ENCODE peak calls at places on chromosomes 2 and 18, in nine cellular contexts. V is heart left ventricle, T is glutamatergic neuron, C is fibroblast of the aortic adventitia, F is stomach, M is ovary, W is astrocyte of the spinal cord, U is AG04450, Q is BJ. J is an unnamed sample.

GRCh38 chr2:26892133-26892532 is 44.2 kb downstream of the DPYSL5 start:
- DNase-seq in M (no peak), C (no peak), Q (no peak), V (no peak), U (no peak), W (no peak), F (no peak), T (no peak), J (no peak)

GRCh38 chr2:38448692-38449405 is 71.8 kb upstream of the ATL2 start:
- DNase-seq in F (no peak), Q (no peak), U (no peak), W (no peak), C (no peak), V (no peak), M (no peak), T (no peak), J (peak; percentile 69)

GRCh38 chr2:9358846-9359245 is 64.5 kb downstream of the ITGB1BP1 start:
- DNase-seq in V (no peak), W (no peak), U (no peak), Q (no peak), C (no peak), F (no peak), M (no peak), T (no peak), J (no peak)

GRCh38 chr2:140695163-140695562 is 1435.7 kb downstream of the LRP1B start:
- DNase-seq in T (no peak), Q (no peak), V (no peak), U (peak; percentile 8), C (peak; percentile 92), F (no peak), W (peak; percentile 25), M (no peak), J (peak; percentile 40)

GRCh38 chr2:101617188-101617587 is 80.3 kb upstream of the MAP4K4 start:
- DNase-seq in W (peak; percentile 85), C (peak; percentile 13), V (no peak), Q (peak; percentile 10), U (peak; percentile 64), M (no peak), T (no peak), F (no peak), J (peak; percentile 27)

GRCh38 chr2:77962943-77963342 is 440.8 kb upstream of the LRRTM4 start:
- DNase-seq in M (no peak), W (no peak), Q (no peak), F (no peak), U (no peak), T (no peak), C (no peak), V (no peak), J (no peak)

GRCh38 chr2:72095364-72095763 is 52.3 kb downstream of the CYP26B1 start:
- DNase-seq in T (no peak), C (no peak), V (no peak), Q (no peak), U (no peak), W (no peak), F (no peak), M (no peak), J (no peak)

GRCh38 chr2:150234787-150235512 is 252.5 kb downstream of the RND3 start:
- DNase-seq in V (no peak), F (no peak), T (no peak), C (peak; percentile 93), M (no peak), U (peak; percentile 84), W (peak; percentile 84), Q (peak; percentile 85), J (peak; percentile 73)

GRCh38 chr2:216619411-216620393 is 13.5 kb upstream of the IGFBP2 start:
- DNase-seq in U (no peak), F (no peak), V (no peak), W (no peak), Q (no peak), C (peak; percentile 38), T (peak; percentile 36), M (no peak), J (no peak)

GRCh38 chr2:164657129-164657528 is 35.8 kb upstream of the GRB14 start:
- DNase-seq in W (peak; percentile 81), M (no peak), C (peak; percentile 80), T (no peak), Q (peak; percentile 41), F (no peak), U (peak; percentile 13), V (no peak), J (peak; percentile 97)

GRCh38 chr18:8654482-8655451 is 45.5 kb downstream of the RAB12 start:
- DNase-seq in C (peak; percentile 59), W (no peak), M (no peak), T (no peak), U (no peak), F (no peak), Q (no peak), V (no peak), J (no peak)

GRCh38 chr18:48909721-48910120 is 41.0 kb downstream of the SMAD7 start:
- DNase-seq in F (no peak), M (no peak), T (no peak), W (no peak), Q (no peak), U (no peak), V (no peak), C (no peak), J (no peak)

GRCh38 chr2:112081262-112081661 is 26.2 kb downstream of the TMEM87B start:
- DNase-seq in F (no peak), U (no peak), C (no peak), V (no peak), M (no peak), T (no peak), W (no peak), Q (no peak), J (no peak)

GRCh38 chr18:10744653-10745052 is 218.8 kb downstream of the NAPG start:
- DNase-seq in C (no peak), Q (no peak), V (no peak), U (no peak), M (no peak), F (no peak), T (no peak), W (no peak), J (no peak)

GRCh38 chr2:73837847-73838585 is 9.3 kb downstream of the STAMBP start:
- DNase-seq in T (no peak), M (no peak), C (no peak), F (no peak), W (no peak), Q (no peak), U (no peak), V (no peak), J (no peak)

GRCh38 chr2:9284521-9285297 is 78.1 kb downstream of the ASAP2 start:
- DNase-seq in V (no peak), F (no peak), Q (no peak), U (no peak), T (no peak), W (no peak), M (no peak), C (no peak), J (no peak)

GRCh38 chr2:240179941-240180666 is 39.6 kb upstream of the OTOS start:
- DNase-seq in T (no peak), U (no peak), M (no peak), Q (no peak), W (no peak), C (no peak), V (no peak), F (no peak), J (peak; percentile 39)

GRCh38 chr18:12307251-12307736 is 747 bp upstream of the TUBB6 start:
- DNase-seq in M (peak; percentile 78), C (peak; percentile 78), U (no peak), Q (no peak), T (peak; percentile 38), F (no peak), V (peak; percentile 64), W (peak; percentile 78), J (peak; percentile 63)
- TF ChIP-seq CTCF in M (peak; percentile 14), C (peak; percentile 37), U (peak; percentile 42), Q (peak; percentile 43), T (no peak), F (no peak), V (no peak), W (peak; percentile 41), J (no peak)

GRCh38 chr18:74963820-74964446 is 245.0 kb downstream of the PTGR3 start:
- DNase-seq in V (peak; percentile 47), C (peak; percentile 67), T (peak; percentile 26), W (peak; percentile 65), F (peak; percentile 51), Q (no peak), M (no peak), U (no peak), J (peak; percentile 31)
- TF ChIP-seq CTCF in V (peak; percentile 46), C (peak; percentile 49), T (no peak), W (peak; percentile 51), F (no peak), Q (peak; percentile 50), M (no peak), U (peak; percentile 51), J (peak; percentile 16)

DNA sequence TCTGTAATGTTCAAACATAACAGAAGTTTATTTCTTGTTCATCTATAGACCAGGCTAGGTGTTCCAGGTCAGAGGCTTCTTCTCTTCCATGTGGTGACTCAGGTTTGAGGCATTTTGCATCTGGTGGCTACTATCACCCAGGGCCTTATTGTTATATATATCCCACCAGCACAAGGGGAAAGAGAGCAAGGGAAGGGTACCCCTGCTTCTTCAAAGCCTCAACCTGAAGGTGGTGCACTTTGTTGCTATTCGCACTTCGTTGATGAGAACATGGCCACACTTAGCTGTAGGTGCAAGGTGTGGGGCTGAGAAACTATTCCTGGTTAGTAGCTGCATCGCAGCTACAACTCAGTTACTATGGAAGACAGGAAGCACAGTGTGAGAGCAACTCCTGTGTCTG is 27.4 kb upstream of the SLC3A1 start:
- DNase-seq in M (no peak), U (no peak), F (no peak), T (no peak), Q (no peak), C (no peak), V (no peak), W (no peak), J (no peak)
- TF ChIP-seq CTCF in M (no peak), U (peak; percentile 12), F (no peak), T (no peak), Q (no peak), C (no peak), V (no peak), W (no peak), J (no peak)

GRCh38 chr18:389658-390357 is 110.7 kb downstream of the COLEC12 start:
- DNase-seq in V (no peak), W (peak; percentile 74), M (no peak), Q (no peak), T (no peak), F (no peak), C (peak; percentile 47), U (no peak), J (no peak)
- TF ChIP-seq CTCF in V (no peak), W (peak; percentile 23), M (no peak), Q (no peak), T (no peak), F (no peak), C (peak; percentile 14), U (peak; percentile 40), J (no peak)